ENCODE peak calls at places on chromosome 13, in six cellular contexts. O is HCT116, W is heart right ventricle, N is colonic mucosa, B is fibroblast of mammary gland, K is H1. G is an unnamed sample.

GRCh38 chr13:38662362-38662761 is 24.5 kb upstream of the FREM2 start:
- DNase-seq in O (no peak), W (no peak), N (no peak), B (peak; percentile 74), K (no peak), G (peak; percentile 58)

GRCh38 chr13:33637978-33638743 is 179.8 kb upstream of the RFC3 start:
- DNase-seq in O (no peak), W (no peak), N (no peak), B (peak; percentile 87), K (no peak), G (no peak)

GRCh38 chr13:105497597-105497996 is 1037.9 kb downstream of the EFNB2 start:
- DNase-seq in O (no peak), W (no peak), N (no peak), B (no peak), K (no peak), G (no peak)

GRCh38 chr13:47213057-47213456 is 316.2 kb upstream of the HTR2A start:
- DNase-seq in O (no peak), W (no peak), N (no peak), B (peak; percentile 66), K (no peak), G (no peak)

GRCh38 chr13:67229438-67230242 is 496 bp downstream of the PCDH9 start:
- DNase-seq in O (no peak), W (no peak), N (no peak), B (no peak), K (no peak), G (no peak)

GRCh38 chr13:21402586-21403307 is 56.4 kb downstream of the ZDHHC20 start:
- DNase-seq in O (peak; percentile 22), W (no peak), N (no peak), B (peak; percentile 73), K (no peak), G (peak; percentile 43)

GRCh38 chr13:109654341-109655205 is 131.8 kb downstream of the IRS2 start:
- DNase-seq in O (no peak), W (no peak), N (no peak), B (peak; percentile 92), K (no peak), G (no peak)

GRCh38 chr13:31167490-31167889 is 5.8 kb upstream of the HSPH1 start:
- DNase-seq in O (no peak), W (no peak), N (no peak), B (peak; percentile 26), K (no peak), G (no peak)

GRCh38 chr13:102651392-102651791 is 43.5 kb downstream of the METTL21C start:
- DNase-seq in O (no peak), W (no peak), N (no peak), B (peak; percentile 21), K (no peak), G (peak; percentile 46)

GRCh38 chr13:33483471-33483870 is 197.9 kb upstream of the STARD13 start:
- DNase-seq in O (no peak), W (no peak), N (no peak), B (peak; percentile 15), K (no peak), G (no peak)

GRCh38 chr13:32025730-32026129 is 5.8 kb upstream of the FRY start:
- DNase-seq in O (no peak), W (no peak), N (no peak), B (no peak), K (no peak), G (no peak)

GRCh38 chr13:25468330-25469178 is 96.8 kb downstream of the ATP8A2 start:
- DNase-seq in O (no peak), W (no peak), N (no peak), B (no peak), K (peak; percentile 82), G (peak; percentile 10)

DNA sequence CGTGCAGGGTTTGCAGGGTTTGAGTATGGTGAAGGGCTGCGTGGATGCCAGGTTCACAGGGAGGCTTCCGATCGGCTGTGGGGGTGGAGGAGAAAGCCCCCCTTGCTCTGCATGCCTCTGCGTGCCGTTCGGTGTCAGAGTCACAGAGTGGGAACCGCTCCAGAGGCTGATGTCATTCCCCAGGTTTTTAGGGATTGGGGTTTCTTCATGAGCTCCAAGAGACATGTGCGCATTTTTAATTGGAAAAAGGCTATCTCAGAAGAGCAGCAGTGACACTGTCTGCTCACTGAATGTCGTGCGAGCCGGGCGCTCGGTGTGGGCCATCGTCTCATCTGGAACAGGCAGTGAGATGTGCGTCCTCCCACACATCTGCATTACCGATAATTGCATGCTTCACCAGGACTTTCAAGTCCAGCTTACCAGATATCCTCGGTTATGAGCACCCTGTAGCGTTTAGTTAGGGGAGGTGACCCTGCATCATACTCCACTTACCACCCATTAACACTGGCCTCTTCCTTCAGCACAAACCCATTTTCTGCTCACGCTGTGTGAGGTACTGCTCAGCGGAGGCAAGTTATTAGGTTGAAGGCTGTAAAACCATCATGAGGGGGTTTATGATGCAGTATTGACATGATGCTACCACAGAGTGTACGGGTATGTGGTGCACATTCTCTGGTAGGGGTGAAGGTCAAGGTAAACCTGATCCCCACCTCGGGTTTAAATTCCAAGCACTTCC is 1.7 kb downstream of the MCF2L start:
- DNase-seq in O (no peak), W (no peak), N (no peak), B (no peak), K (no peak), G (no peak)
- H3K4me3 ChIP-seq in O (no peak overlapping the region), W (peak overlapping the region; percentile 62), N (no peak overlapping the region), B (no peak overlapping the region), K (no peak overlapping the region), G (no peak overlapping the region)

GRCh38 chr13:46143239-46143701 is 38.4 kb upstream of the CPB2 start:
- DNase-seq in O (no peak), W (no peak), N (no peak), B (no peak), K (no peak), G (no peak)

GRCh38 chr13:46150134-46150693 is 31.8 kb downstream of the LCP1 start:
- DNase-seq in O (no peak), W (no peak), N (no peak), B (no peak), K (no peak), G (no peak)

GRCh38 chr13:46149272-46150133 is 32.5 kb downstream of the LCP1 start:
- DNase-seq in O (no peak), W (no peak), N (no peak), B (peak; percentile 38), K (no peak), G (peak; percentile 83)

GRCh38 chr13:46145950-46146349 is 36.0 kb downstream of the LCP1 start:
- DNase-seq in O (no peak), W (no peak), N (no peak), B (no peak), K (no peak), G (no peak)

GRCh38 chr13:46146898-46147297 is 35.1 kb downstream of the LCP1 start:
- DNase-seq in O (no peak), W (no peak), N (no peak), B (peak; percentile 18), K (no peak), G (no peak)
- TF ChIP-seq CTCF in O (peak; percentile 37), W (peak; percentile 18), N (no peak), B (peak; percentile 32), K (peak; percentile 72), G (no peak)

DNA sequence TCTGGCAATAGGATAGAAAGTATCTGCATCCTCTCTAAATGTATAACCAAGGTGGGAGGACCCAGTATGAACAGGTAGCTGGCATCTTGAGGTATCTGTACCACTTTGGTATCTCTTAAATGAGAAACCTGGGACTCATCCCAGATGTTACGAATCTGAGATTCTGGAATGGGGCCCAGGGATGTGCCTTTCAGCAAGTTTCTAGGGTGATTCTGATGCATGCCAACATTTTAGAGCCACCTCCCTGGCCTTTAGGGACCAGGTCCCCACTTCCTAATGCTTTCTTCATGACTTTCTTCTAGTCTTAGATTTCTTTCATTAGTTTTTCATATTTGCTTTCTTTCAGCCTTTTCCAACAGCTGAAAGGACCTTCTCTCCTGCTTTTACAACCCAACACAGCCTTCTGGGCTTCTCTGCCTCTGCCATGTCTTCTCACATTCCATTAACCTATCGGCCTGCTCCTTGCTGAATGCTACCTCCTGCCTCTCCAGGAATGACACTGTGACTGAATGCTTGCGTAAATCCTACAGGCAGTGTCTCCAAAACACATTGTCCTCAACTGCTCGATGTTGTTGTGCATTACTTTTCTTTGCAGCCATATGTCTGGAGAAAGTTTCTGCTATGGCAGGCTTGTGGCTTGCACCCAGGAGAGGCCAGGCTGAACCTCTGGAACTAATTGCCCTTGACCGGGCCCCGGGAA is 284.0 kb downstream of the DNAJC15 start:
- DNase-seq in O (no peak), W (no peak), N (no peak), B (peak; percentile 18), K (no peak), G (no peak)
- H3K4me3 ChIP-seq in O (no peak overlapping the region), W (no peak overlapping the region), N (no peak overlapping the region), B (no peak overlapping the region), K (no peak overlapping the region), G (no peak overlapping the region)

GRCh38 chr13:72696590-72696989 is 30.8 kb downstream of the MZT1 start:
- DNase-seq in O (peak; percentile 1), W (no peak), N (no peak), B (peak; percentile 24), K (no peak), G (peak; percentile 43)
- TF ChIP-seq CTCF in O (peak; percentile 11), W (peak; percentile 62), N (peak; percentile 24), B (peak; percentile 37), K (no peak), G (peak; percentile 17)

GRCh38 chr13:43363156-43363918 is 340.0 kb downstream of the DNAJC15 start:
- DNase-seq in O (no peak), W (no peak), N (no peak), B (peak; percentile 67), K (no peak), G (peak; percentile 65)
- H3K4me3 ChIP-seq in O (no peak overlapping the region), W (no peak overlapping the region), N (no peak overlapping the region), B (no peak overlapping the region), K (no peak overlapping the region), G (no peak overlapping the region)

GRCh38 chr13:79060216-79060615 is 345.8 kb downstream of the RBM26 start:
- DNase-seq in O (no peak), W (no peak), N (no peak), B (no peak), K (no peak), G (no peak)

GRCh38 chr13:79056706-79057105 is 349.3 kb downstream of the RBM26 start:
- DNase-seq in O (no peak), W (no peak), N (no peak), B (no peak), K (no peak), G (no peak)

DNA sequence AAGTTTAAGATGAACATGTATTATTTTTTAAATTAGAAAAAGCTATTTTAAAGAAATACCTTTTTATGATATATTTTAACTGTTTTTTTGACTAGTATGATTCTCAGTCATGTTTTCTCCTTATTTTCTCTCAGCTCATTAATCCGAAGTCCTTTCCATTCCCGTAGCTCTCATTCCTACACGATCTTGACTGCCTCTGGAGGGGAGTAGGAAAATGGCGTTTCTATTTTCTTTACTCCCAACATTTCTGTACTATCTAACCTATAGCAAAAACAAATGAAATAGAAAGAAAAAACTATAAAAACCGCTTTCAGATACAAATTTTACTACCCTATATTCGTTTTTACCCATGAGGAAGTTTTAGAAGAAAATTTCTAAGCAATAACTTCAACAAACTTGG is 343.8 kb downstream of the RBM26 start:
- DNase-seq in O (no peak), W (no peak), N (no peak), B (no peak), K (no peak), G (no peak)
- TF ChIP-seq CTCF in O (no peak), W (no peak), N (no peak), B (no peak), K (no peak), G (no peak)